ENCODE peak calls at places on chromosomes 12 and 14, in seven cellular contexts. W, Q, D, B, C, Y and L are unnamed samples.

GRCh38 chr12:570949-571794 is 92.1 kb downstream of the NINJ2 start:
- DNase-seq in Q (peak), W (peak), D (peak), Y (no peak), C (no peak), B (peak), L (peak)

GRCh38 chr14:101017209-101017608 is 113.7 kb upstream of the RTL1 start:
- DNase-seq in Y (no peak), B (no peak), Q (peak), W (no peak), C (no peak), D (peak), L (peak)

GRCh38 chr14:76699901-76700590 is 61.2 kb upstream of the VASH1 start:
- DNase-seq in W (no peak), D (no peak), Y (no peak), B (no peak), C (no peak), Q (no peak), L (no peak)

GRCh38 chr12:45259732-45260480 is 44.0 kb downstream of the ANO6 start:
- DNase-seq in B (peak), Y (no peak), D (peak), C (no peak), Q (no peak), W (peak), L (peak)

GRCh38 chr14:39673141-39674133 is 241.2 kb upstream of the FBXO33 start:
- DNase-seq in W (no peak), Q (no peak), D (no peak), Y (peak), C (no peak), B (peak), L (peak)

GRCh38 chr12:70507442-70507841 is 129.8 kb downstream of the PTPRB start:
- DNase-seq in B (no peak), W (no peak), Q (no peak), D (no peak), Y (peak), C (no peak), L (peak)

GRCh38 chr12:27711957-27712356 is 1.3 kb downstream of the MRPS35 start:
- DNase-seq in W (no peak), C (no peak), Y (no peak), D (no peak), B (no peak), Q (no peak), L (no peak)

GRCh38 chr14:75433631-75434556 is 6.1 kb downstream of the JDP2 start:
- DNase-seq in W (no peak), D (no peak), C (no peak), Y (no peak), B (peak), Q (no peak), L (no peak)

GRCh38 chr12:56425188-56425587 is 24.0 kb downstream of the TIMELESS start:
- DNase-seq in Y (no peak), C (no peak), D (no peak), W (no peak), B (no peak), Q (no peak), L (no peak)

GRCh38 chr14:50941151-50941550 is 3.1 kb downstream of the PYGL start:
- DNase-seq in Y (no peak), D (peak), B (no peak), W (peak), C (no peak), Q (no peak), L (no peak)

GRCh38 chr12:90490355-90490754 is 464.6 kb downstream of the CCER1 start:
- DNase-seq in B (no peak), C (no peak), W (no peak), D (no peak), Y (no peak), Q (no peak), L (peak)

GRCh38 chr14:101372494-101372813 is 188.8 kb upstream of the DIO3 start:
- DNase-seq in C (no peak), Y (no peak), D (no peak), Q (no peak), B (no peak), W (no peak), L (no peak)

GRCh38 chr14:77148510-77149231 is 7.1 kb upstream of the ZDHHC22 start:
- DNase-seq in Y (no peak), Q (peak), D (no peak), C (no peak), W (no peak), B (no peak), L (peak)

GRCh38 chr12:120468846-120469449 is 600 bp downstream of the SRSF9 start:
- DNase-seq in B (peak), Y (no peak), Q (no peak), W (no peak), C (peak), D (peak), L (no peak)

GRCh38 chr12:107393043-107393725 is 292.4 kb upstream of the PWP1 start:
- DNase-seq in C (no peak), B (no peak), W (no peak), Y (no peak), Q (no peak), D (no peak), L (no peak)

GRCh38 chr14:39680777-39681176 is 248.5 kb upstream of the FBXO33 start:
- DNase-seq in B (no peak), Q (no peak), Y (no peak), W (no peak), D (no peak), C (no peak), L (no peak)

GRCh38 chr12:98679611-98680005 is 34.5 kb downstream of the APAF1 start:
- DNase-seq in B (no peak), D (no peak), Y (no peak), Q (no peak), C (no peak), W (no peak), L (no peak)

GRCh38 chr12:34403706-34404376 is 381.5 kb downstream of the ALG10 start:
- DNase-seq in W (no peak), C (no peak), D (no peak), Q (peak), B (no peak), Y (no peak), L (no peak)

GRCh38 chr12:120737557-120738251 is 12.1 kb downstream of the ACADS start:
- DNase-seq in Y (no peak), W (no peak), Q (peak), C (no peak), D (no peak), B (peak), L (peak)

GRCh38 chr14:69636051-69636639 is 24.7 kb downstream of the SUSD6 start:
- DNase-seq in D (no peak), C (no peak), W (no peak), Y (no peak), Q (no peak), B (no peak), L (no peak)

GRCh38 chr12:67436230-67436629 is 167.1 kb downstream of the CAND1 start:
- DNase-seq in B (peak), D (peak), W (no peak), Y (no peak), Q (no peak), C (no peak), L (no peak)

GRCh38 chr12:109773384-109774011 is 59.7 kb downstream of the TRPV4 start:
- DNase-seq in W (no peak), C (no peak), B (no peak), Q (peak), D (no peak), Y (no peak), L (no peak)

GRCh38 chr14:61652526-61653262 is 42.6 kb upstream of the HIF1A start:
- DNase-seq in B (peak), W (no peak), Q (no peak), D (no peak), Y (no peak), C (no peak), L (no peak)

GRCh38 chr12:39188689-39189088 is 254.2 kb downstream of the KIF21A start:
- DNase-seq in Q (no peak), C (no peak), W (no peak), D (no peak), Y (no peak), B (no peak), L (no peak)

GRCh38 chr14:65019944-65020566 is 33.4 kb downstream of the FNTB start:
- DNase-seq in Y (no peak), W (peak), B (peak), C (peak), D (peak), Q (peak), L (peak)

GRCh38 chr14:61034416-61035100 is 53.5 kb downstream of the SLC38A6 start:
- DNase-seq in Y (no peak), B (no peak), D (no peak), W (no peak), C (no peak), Q (no peak), L (no peak)

GRCh38 chr12:79344855-79345840 is 345.6 kb downstream of the PAWR start:
- DNase-seq in Q (peak), D (peak), W (peak), B (peak), C (peak), Y (peak), L (peak)

GRCh38 chr12:76529226-76529918 is 30.2 kb downstream of the OSBPL8 start:
- DNase-seq in D (peak), C (no peak), Y (no peak), B (no peak), W (no peak), Q (no peak), L (peak)

GRCh38 chr12:46915082-46915481 is 89.3 kb upstream of the SLC38A4 start:
- DNase-seq in Y (no peak), B (peak), W (no peak), C (no peak), D (peak), Q (no peak), L (no peak)

GRCh38 chr12:96249196-96250118 is 55.3 kb downstream of the ELK3 start:
- DNase-seq in Y (no peak), D (peak), B (peak), Q (no peak), C (no peak), W (no peak), L (no peak)

GRCh38 chr12:12221560-12221959 is 45.3 kb downstream of the LRP6 start:
- DNase-seq in Y (no peak), Q (no peak), C (no peak), D (no peak), B (no peak), W (no peak), L (no peak)

GRCh38 chr14:57066887-57067513 is 201.7 kb downstream of the EXOC5 start:
- DNase-seq in Q (peak), B (peak), W (peak), C (peak), Y (peak), D (peak), L (peak)

GRCh38 chr12:810635-811415 is 58.4 kb downstream of the WNK1 start:
- DNase-seq in W (no peak), Y (no peak), C (no peak), Q (no peak), D (peak), B (no peak), L (no peak)

GRCh38 chr14:68669644-68670343 is 123.1 kb downstream of the ZFP36L1 start:
- DNase-seq in B (no peak), D (no peak), W (no peak), Q (no peak), Y (no peak), C (no peak), L (no peak)

GRCh38 chr14:106670006-106670405 is 1143.6 kb downstream of the TMEM121 start:
- DNase-seq in Y (no peak), D (no peak), W (no peak), B (no peak), C (no peak), Q (no peak), L (no peak)

GRCh38 chr14:21494902-21495762 is 16.0 kb downstream of the METTL3 start:
- DNase-seq in Y (no peak), Q (no peak), B (peak), W (no peak), D (peak), C (no peak), L (peak)

GRCh38 chr12:131831021-131831571 is 2.9 kb downstream of the MMP17 start:
- DNase-seq in Y (no peak), B (peak), Q (no peak), D (no peak), W (no peak), C (no peak), L (no peak)

GRCh38 chr12:65019696-65020095 is 101.4 kb downstream of the WIF1 start:
- DNase-seq in W (no peak), C (no peak), Y (no peak), D (no peak), B (no peak), Q (no peak), L (no peak)

GRCh38 chr14:24943024-24943423 is 106.9 kb downstream of the STXBP6 start:
- DNase-seq in C (no peak), B (no peak), Y (peak), D (no peak), Q (peak), W (no peak), L (peak)

DNA sequence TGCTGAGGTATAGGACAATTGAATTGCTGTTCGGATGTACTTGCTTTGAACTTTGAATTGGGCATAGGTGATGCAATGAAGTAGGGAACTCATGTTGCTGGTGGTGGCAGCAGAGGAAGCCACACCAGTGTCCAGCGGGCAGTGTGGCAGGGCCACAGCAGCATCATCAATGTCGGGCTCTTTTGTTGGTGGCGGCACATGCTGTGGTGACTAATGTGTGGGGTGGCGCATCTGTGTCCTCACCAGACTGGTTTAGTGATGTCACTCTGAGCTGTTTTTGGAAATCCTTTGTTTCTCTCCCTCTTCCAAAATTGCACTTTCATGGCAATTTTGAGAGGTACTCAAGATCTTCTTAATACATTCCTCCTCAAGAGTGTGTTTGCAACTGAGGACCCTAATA is 187.6 kb downstream of the ETNK1 start:
- DNase-seq in W (peak), D (no peak), C (no peak), Q (no peak), Y (no peak), B (no peak), L (no peak)
- H3K18ac ChIP-seq in W (no peak), D (no peak), C (no peak), Q (no peak), Y (no peak), B (peak), L (no peak)

GRCh38 chr14:104977681-104978647 is at the start of gene AHNAK2:
- DNase-seq in Y (peak), B (peak), D (peak), C (peak), W (peak), Q (peak), L (peak)
- H3K18ac ChIP-seq in Y (no peak), B (peak), D (no peak), C (peak), W (no peak), Q (no peak), L (no peak)

GRCh38 chr12:91896725-91897515 is 248.7 kb downstream of the BTG1 start:
- DNase-seq in D (no peak), Y (no peak), C (no peak), Q (no peak), B (no peak), W (no peak), L (no peak)

GRCh38 chr12:91902860-91903683 is 242.6 kb downstream of the BTG1 start:
- DNase-seq in B (peak), Q (no peak), W (no peak), C (no peak), D (peak), Y (no peak), L (no peak)

GRCh38 chr12:91899056-91899455 is 246.6 kb downstream of the BTG1 start:
- DNase-seq in Y (no peak), Q (no peak), W (no peak), B (no peak), C (no peak), D (no peak), L (no peak)

GRCh38 chr12:91900971-91901370 is 244.7 kb downstream of the BTG1 start:
- DNase-seq in Q (no peak), Y (no peak), W (no peak), B (no peak), D (no peak), C (no peak), L (no peak)

DNA sequence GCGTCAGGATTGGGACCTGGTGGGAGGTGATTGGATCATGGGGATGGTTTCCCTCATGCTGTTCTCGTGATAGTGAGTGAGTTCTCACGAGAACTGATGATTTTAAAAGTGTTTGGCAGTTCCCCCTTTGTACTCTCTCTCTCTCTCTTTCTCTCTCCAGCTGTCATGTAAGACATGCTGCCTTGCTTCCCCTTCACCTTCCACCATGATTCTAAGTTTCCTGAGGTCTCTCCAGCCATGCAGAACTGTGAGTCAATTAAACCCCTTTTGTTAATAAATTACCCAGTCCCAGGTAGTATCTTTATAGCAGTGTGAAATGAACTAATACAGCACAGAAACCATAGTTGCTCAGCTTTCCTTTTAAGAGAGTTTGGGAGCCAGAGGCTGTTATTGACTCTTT is 244.0 kb downstream of the BTG1 start:
- DNase-seq in Y (no peak), C (no peak), Q (no peak), B (no peak), D (no peak), W (no peak), L (no peak)
- H3K18ac ChIP-seq in Y (no peak), C (no peak), Q (no peak), B (no peak), D (no peak), W (no peak), L (no peak)

GRCh38 chr14:103019827-103020226 is 37.5 kb downstream of the CDC42BPB start:
- DNase-seq in D (no peak), Q (no peak), C (no peak), W (no peak), Y (no peak), B (no peak), L (no peak)
- H3K18ac ChIP-seq in D (no peak), Q (no peak), C (no peak), W (no peak), Y (no peak), B (no peak), L (no peak)

DNA sequence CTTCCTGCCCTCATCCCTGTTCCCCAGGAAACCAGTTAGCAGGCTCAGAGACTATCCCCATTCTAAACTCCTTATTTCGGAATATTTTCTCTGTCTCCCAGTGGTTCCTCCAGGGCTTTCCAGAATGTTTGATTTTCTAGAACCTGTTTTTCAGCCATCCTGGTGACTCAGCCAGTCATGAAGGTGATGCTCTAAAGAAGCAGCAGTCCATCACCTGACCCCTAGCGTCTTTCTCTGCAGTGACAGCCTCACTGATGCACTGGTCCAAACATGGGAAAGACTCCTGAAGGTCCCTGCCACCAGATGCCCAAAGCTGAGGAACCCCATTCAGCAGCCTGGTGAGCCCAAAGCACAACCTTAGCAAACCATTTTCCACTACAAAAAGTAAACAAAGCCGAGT is 212.6 kb downstream of the PHETA1 start:
- DNase-seq in D (no peak), W (peak), Q (no peak), C (no peak), Y (no peak), B (no peak), L (no peak)
- H3K18ac ChIP-seq in D (no peak), W (no peak), Q (no peak), C (no peak), Y (no peak), B (no peak), L (no peak)

DNA sequence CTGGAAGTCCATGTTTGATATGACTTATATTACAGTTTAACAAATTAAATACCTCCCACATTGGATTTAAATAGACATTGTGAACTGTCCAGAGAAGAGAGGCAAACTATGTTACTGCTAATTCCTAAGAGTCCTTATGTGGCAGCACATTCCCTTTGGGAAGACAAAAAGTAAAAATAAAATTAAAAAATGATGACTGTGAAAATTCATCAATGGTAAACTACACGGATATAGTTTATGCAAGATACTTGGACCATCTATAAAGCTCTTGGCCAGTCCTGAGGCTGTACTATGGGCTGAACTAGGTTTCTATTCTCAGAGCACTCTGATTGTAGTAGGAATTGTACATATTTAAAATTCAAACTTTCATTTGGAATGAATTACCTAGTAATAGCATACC is 206.4 kb downstream of the LRRK2 start:
- DNase-seq in C (no peak), D (no peak), W (no peak), B (no peak), Q (no peak), Y (no peak), L (no peak)
- H3K18ac ChIP-seq in C (no peak), D (no peak), W (no peak), B (no peak), Q (no peak), Y (no peak), L (no peak)

GRCh38 chr12:5034605-5035004 is 9.1 kb upstream of the KCNA5 start:
- DNase-seq in D (no peak), Y (no peak), B (no peak), Q (no peak), C (no peak), W (no peak), L (no peak)

GRCh38 chr12:5031242-5031641 is 12.4 kb upstream of the KCNA5 start:
- DNase-seq in C (no peak), Y (no peak), Q (no peak), D (no peak), W (no peak), B (no peak), L (no peak)

GRCh38 chr12:5031958-5032357 is 11.7 kb upstream of the KCNA5 start:
- DNase-seq in B (no peak), C (no peak), W (peak), D (no peak), Y (no peak), Q (no peak), L (no peak)

GRCh38 chr12:5033883-5034282 is 9.8 kb upstream of the KCNA5 start:
- DNase-seq in C (no peak), D (no peak), W (no peak), Q (no peak), B (no peak), Y (no peak), L (no peak)

GRCh38 chr12:5032821-5033220 is 10.9 kb upstream of the KCNA5 start:
- DNase-seq in Q (no peak), C (no peak), W (no peak), B (no peak), Y (no peak), D (no peak), L (no peak)
- H3K18ac ChIP-seq in Q (no peak), C (peak), W (no peak), B (no peak), Y (no peak), D (no peak), L (no peak)